ENCODE peak calls at places on chromosomes 13 and 19, in five cellular contexts. Q, R, O, K and B are unnamed samples.

GRCh38 chr19:38250821-38251563 is 5.2 kb downstream of the PPP1R14A start:
- DNase-seq in K (no peak), O (no peak), Q (no peak), R (peak), B (no peak)

GRCh38 chr13:78326608-78327007 is 276.7 kb downstream of the POU4F1 start:
- DNase-seq in K (no peak), O (no peak), Q (no peak), R (no peak), B (no peak)

GRCh38 chr19:7748171-7748570 is 837 bp upstream of the CD209 start:
- DNase-seq in Q (no peak), R (no peak), K (no peak), O (no peak), B (no peak)

GRCh38 chr13:113804703-113805430 is 45.8 kb downstream of the TMEM255B start:
- DNase-seq in O (no peak), Q (no peak), R (no peak), K (no peak), B (no peak)

GRCh38 chr19:13684021-13684420 is 80.3 kb upstream of the MRI1 start:
- DNase-seq in Q (no peak), O (no peak), R (no peak), K (no peak), B (peak)

GRCh38 chr13:110874508-110874960 is 40.3 kb downstream of the ANKRD10 start:
- DNase-seq in K (peak), Q (peak), R (peak), O (peak), B (peak)

GRCh38 chr13:36420437-36420891 is 11.8 kb upstream of the CCNA1 start:
- DNase-seq in O (peak), R (peak), Q (peak), K (peak), B (peak)

GRCh38 chr19:35095667-35096368 is 19.8 kb upstream of the FXYD3 start:
- DNase-seq in R (no peak), Q (no peak), O (no peak), K (no peak), B (no peak)

GRCh38 chr19:45179848-45180370 is 1.3 kb downstream of the BLOC1S3 start:
- DNase-seq in Q (no peak), O (no peak), K (no peak), R (no peak), B (no peak)

GRCh38 chr13:25778808-25779207 is 273.0 kb downstream of the SHISA2 start:
- DNase-seq in R (no peak), Q (no peak), O (no peak), K (no peak), B (no peak)

GRCh38 chr13:45587897-45588296 is 27.6 kb downstream of the ERICH6B start:
- DNase-seq in O (no peak), R (no peak), K (no peak), Q (no peak), B (no peak)

GRCh38 chr19:6711078-6711361 is 9.4 kb downstream of the C3 start:
- DNase-seq in R (no peak), O (no peak), Q (no peak), K (no peak), B (no peak)